ENCODE peak calls at places on chromosomes 5 and 9, in four cellular contexts. U, W, H and V are unnamed samples. For H3K36me3, the result is how much of the 10 kb centered on the place peaks cover.

GRCh38 chr9:34717996-34718614 is 8.2 kb upstream of the CCL21 start:
- DNase-seq in U (no peak), W (no peak), H (peak), V (peak)

GRCh38 chr9:18676501-18676900 is 202.5 kb downstream of the ADAMTSL1 start:
- DNase-seq in U (no peak), W (no peak), H (no peak), V (no peak)

GRCh38 chr5:60577116-60577515 is 122.8 kb downstream of the DEPDC1B start:
- DNase-seq in U (peak), W (no peak), H (no peak), V (no peak)

GRCh38 chr5:78237911-78238310 is 56.6 kb downstream of the AP3B1 start:
- DNase-seq in U (no peak), W (no peak), H (no peak), V (no peak)

GRCh38 chr5:136081192-136081591 is 51.5 kb upstream of the SMAD5 start:
- DNase-seq in U (no peak), W (no peak), H (no peak), V (no peak)

GRCh38 chr9:134648701-134649525 is 7.3 kb downstream of the COL5A1 start:
- DNase-seq in U (no peak), W (no peak), H (peak), V (no peak)

GRCh38 chr5:127702434-127702833 is 757 bp upstream of the CCDC192 start:
- DNase-seq in U (no peak), W (no peak), H (no peak), V (no peak)

GRCh38 chr5:111673896-111674626 is 82.9 kb downstream of the NREP start:
- DNase-seq in U (no peak), W (no peak), H (no peak), V (no peak)

GRCh38 chr9:122402403-122403268 is 31.8 kb downstream of the PTGS1 start:
- DNase-seq in U (no peak), W (no peak), H (no peak), V (peak)

GRCh38 chr9:86434039-86434726 is 80.0 kb upstream of the TUT7 start:
- DNase-seq in U (peak), W (no peak), H (no peak), V (peak)

GRCh38 chr5:133662578-133662977 is 50.2 kb upstream of the FSTL4 start:
- DNase-seq in U (no peak), W (no peak), H (no peak), V (no peak)

GRCh38 chr9:128494108-128494742 is 10.3 kb upstream of the GLE1 start:
- DNase-seq in U (no peak), W (peak), H (peak), V (peak)

GRCh38 chr5:2757563-2758311 is 6.3 kb upstream of the IRX2 start:
- DNase-seq in U (peak), W (peak), H (peak), V (no peak)

GRCh38 chr9:33113799-33114547 is 37.5 kb upstream of the SMU1 start:
- DNase-seq in U (no peak), W (no peak), H (no peak), V (no peak)

GRCh38 chr9:99231708-99232107 is 9.6 kb downstream of the SEC61B start:
- DNase-seq in U (peak), W (no peak), H (no peak), V (no peak)

GRCh38 chr5:179774442-179774841 is 19.3 kb upstream of the LTC4S start:
- DNase-seq in U (no peak), W (no peak), H (peak), V (no peak)

GRCh38 chr5:55714339-55714738 is 2.2 kb upstream of the SLC38A9 start:
- DNase-seq in U (peak), W (no peak), H (no peak), V (no peak)

GRCh38 chr5:33850100-33850594 is 41.6 kb downstream of the ADAMTS12 start:
- DNase-seq in U (peak), W (no peak), H (no peak), V (no peak)

GRCh38 chr5:88736494-88736893 is 146.5 kb downstream of the MEF2C start:
- DNase-seq in U (no peak), W (no peak), H (no peak), V (no peak)

GRCh38 chr9:7216004-7216821 is 458.4 kb downstream of the KDM4C start:
- DNase-seq in U (peak), W (no peak), H (no peak), V (no peak)

GRCh38 chr5:150329881-150330876 is 27.3 kb upstream of the TCOF1 start:
- DNase-seq in U (no peak), W (no peak), H (peak), V (no peak)

GRCh38 chr5:56575821-56576220 is 239.5 kb upstream of the MAP3K1 start:
- DNase-seq in U (no peak), W (no peak), H (no peak), V (no peak)

GRCh38 chr9:33814816-33815215 is 2.1 kb upstream of the UBE2R2 start:
- DNase-seq in U (no peak), W (no peak), H (no peak), V (no peak)

GRCh38 chr9:3768698-3769458 is 243.1 kb upstream of the RFX3 start:
- DNase-seq in U (no peak), W (no peak), H (peak), V (no peak)

GRCh38 chr9:95506438-95506691 is 10.4 kb downstream of the PTCH1 start:
- DNase-seq in U (peak), W (no peak), H (no peak), V (no peak)

GRCh38 chr9:123353984-123354591 is 1.9 kb upstream of the CRB2 start:
- DNase-seq in U (peak), W (peak), H (no peak), V (peak)

GRCh38 chr9:137021979-137022619 is 5.9 kb downstream of the ABCA2 start:
- DNase-seq in U (peak), W (peak), H (no peak), V (no peak)

GRCh38 chr9:93111001-93111370 is 15.0 kb downstream of the CARD19 start:
- DNase-seq in U (no peak), W (peak), H (no peak), V (no peak)

GRCh38 chr9:15725953-15726352 is 173.1 kb downstream of the CCDC171 start:
- DNase-seq in U (no peak), W (no peak), H (no peak), V (no peak)

GRCh38 chr9:126421567-126422428 is 95.2 kb downstream of the MVB12B start:
- DNase-seq in U (peak), W (no peak), H (no peak), V (no peak)

GRCh38 chr5:78647838-78648358 is 674 bp downstream of the LHFPL2 start:
- DNase-seq in U (peak), W (peak), H (peak), V (peak)

GRCh38 chr9:36040271-36040925 is 3.7 kb downstream of the RECK start:
- DNase-seq in U (no peak), W (no peak), H (no peak), V (no peak)

GRCh38 chr9:94700445-94700844 is 26.1 kb upstream of the AOPEP start:
- DNase-seq in U (no peak), W (no peak), H (no peak), V (no peak)

GRCh38 chr5:77629553-77630245 is 8.8 kb downstream of the OTP start:
- DNase-seq in U (no peak), W (no peak), H (no peak), V (no peak)

GRCh38 chr9:79193506-79194223 is 378.1 kb upstream of the TLE4 start:
- DNase-seq in U (no peak), W (no peak), H (no peak), V (no peak)

GRCh38 chr9:137441289-137441934 is at the start of gene ENTPD8:
- DNase-seq in U (peak), W (peak), H (peak), V (no peak)

GRCh38 chr5:146447734-146448380 is 724 bp downstream of the TCERG1 start:
- DNase-seq in U (peak), W (peak), H (no peak), V (peak)

GRCh38 chr9:109001275-109001676 is 12.0 kb downstream of the CTNNAL1 start:
- DNase-seq in U (no peak), W (no peak), H (no peak), V (no peak)

DNA sequence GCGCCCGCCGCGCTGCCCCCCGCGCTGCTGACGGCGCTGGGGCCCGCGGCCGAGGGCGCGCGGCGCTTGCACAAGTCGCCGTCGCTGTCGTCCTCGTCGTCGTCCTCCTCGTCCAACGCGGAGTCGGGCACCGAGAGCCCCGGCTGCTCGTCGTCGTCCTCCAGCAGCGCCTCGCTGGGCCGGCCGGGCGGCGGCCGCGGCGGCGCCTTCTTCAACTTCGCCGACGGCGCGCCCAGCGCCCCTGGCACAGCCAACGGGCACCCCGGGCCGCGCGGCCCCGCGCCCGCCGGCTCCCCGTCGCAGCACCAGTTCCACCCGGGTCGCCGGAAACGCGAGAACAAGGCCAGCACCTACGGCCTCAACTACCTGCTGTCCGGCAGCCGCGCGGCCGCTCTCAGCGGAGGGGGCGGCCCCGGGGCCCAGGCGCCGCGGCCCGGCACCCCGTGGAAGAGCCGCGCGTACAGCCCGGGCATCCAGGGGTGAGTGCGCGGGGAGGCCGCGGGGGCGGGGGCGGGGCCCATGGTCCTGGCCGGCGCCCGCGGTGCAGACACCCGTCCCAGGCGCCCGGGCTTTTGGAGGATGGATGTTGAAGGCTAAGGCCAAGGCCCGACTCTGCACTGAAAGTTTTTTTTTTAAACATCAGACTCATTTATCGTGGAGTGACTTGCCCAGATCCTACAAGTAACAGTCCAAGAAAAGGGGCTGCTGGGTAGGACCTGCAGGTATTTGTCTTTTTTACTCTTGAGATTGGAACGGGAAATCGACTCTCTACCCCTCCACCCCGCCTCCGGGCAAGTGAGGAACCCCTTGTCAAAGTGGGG is 1.2 kb downstream of the TENT4A start:
- DNase-seq in U (no peak), W (peak), H (peak), V (peak)
- H3K27ac ChIP-seq in U (no peak), W (peak), H (no peak), V (peak)

GRCh38 chr9:113269355-113269754 is 6.0 kb downstream of the CDC26 start:
- DNase-seq in U (no peak), W (no peak), H (no peak), V (no peak)
- H3K36me3 ChIP-seq in U (under half), W (half or more), H (under half), V (under half)

GRCh38 chr9:72906810-72907209 is 46.0 kb downstream of the ALDH1A1 start:
- DNase-seq in U (no peak), W (no peak), H (no peak), V (no peak)
- H3K27ac ChIP-seq in U (no peak), W (no peak), H (no peak), V (no peak)

GRCh38 chr9:81682797-81683196 is 6.5 kb downstream of the TLE1 start:
- DNase-seq in U (no peak), W (no peak), H (no peak), V (no peak)

GRCh38 chr9:81683704-81684103 is 5.6 kb downstream of the TLE1 start:
- DNase-seq in U (peak), W (no peak), H (no peak), V (no peak)

GRCh38 chr9:81680506-81680905 is 8.8 kb downstream of the TLE1 start:
- DNase-seq in U (peak), W (no peak), H (no peak), V (no peak)

GRCh38 chr9:81682177-81682576 is 7.2 kb downstream of the TLE1 start:
- DNase-seq in U (no peak), W (no peak), H (no peak), V (no peak)

DNA sequence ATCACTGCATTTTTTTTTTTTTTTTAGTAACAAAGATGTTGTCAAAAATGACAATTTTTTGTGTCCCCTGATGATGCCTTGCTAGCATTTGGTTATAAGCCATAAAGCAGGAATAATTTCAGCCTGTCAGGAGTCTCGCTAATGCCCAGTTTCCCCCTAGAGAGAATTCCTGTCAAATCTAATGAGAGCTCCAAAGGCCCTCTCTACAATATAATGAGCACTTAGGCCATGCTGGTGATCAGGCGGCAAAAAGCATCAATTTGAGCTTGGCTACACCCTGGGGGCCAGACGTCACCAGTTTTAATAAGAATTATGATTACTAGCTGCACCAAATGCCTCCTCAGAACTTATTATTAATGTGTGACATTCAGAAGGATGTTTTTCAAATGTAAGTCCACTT is 6.1 kb downstream of the TLE1 start:
- DNase-seq in U (no peak), W (no peak), H (no peak), V (no peak)
- H3K36me3 ChIP-seq in U (under half), W (under half), H (under half), V (under half)